ENCODE peak calls at places on chromosomes 11 and 22, in seven cellular contexts. N is astrocyte, Z is endodermal cell, C is neural crest cell, P is fibroblast of mammary gland, M is fibroblast of lung, K is GM12865. E is an unnamed sample.

GRCh38 chr11:12724301-12725046 is 50.3 kb downstream of the TEAD1 start:
- DNase-seq in N (peak), Z (peak), C (no peak), P (peak), M (peak), K (peak), E (no peak)

GRCh38 chr11:33649944-33650343 is 50.7 kb downstream of the C11orf91 start:
- DNase-seq in N (no peak), Z (no peak), C (no peak), P (no peak), M (no peak), K (no peak), E (no peak)

GRCh38 chr11:65833297-65834030 is at the start of gene SNX32:
- DNase-seq in N (peak), Z (peak), C (peak), P (peak), M (peak), K (peak), E (peak)

GRCh38 chr11:68371176-68372041 is 59.0 kb downstream of the LRP5 start:
- DNase-seq in N (peak), Z (no peak), C (no peak), P (no peak), M (peak), K (peak), E (no peak)

GRCh38 chr11:87473174-87473573 is 435.4 kb downstream of the TMEM135 start:
- DNase-seq in N (peak), Z (no peak), C (no peak), P (peak), M (peak), K (no peak), E (no peak)

GRCh38 chr11:5136246-5136645 is 1.9 kb downstream of the OR52A5 start:
- DNase-seq in N (no peak), Z (no peak), C (no peak), P (no peak), M (no peak), K (no peak), E (no peak)

GRCh38 chr11:71222318-71223080 is 29.9 kb downstream of the SHANK2 start:
- DNase-seq in N (no peak), Z (peak), C (no peak), P (no peak), M (no peak), K (no peak), E (no peak)

GRCh38 chr11:122671270-122671906 is 15.9 kb downstream of the UBASH3B start:
- DNase-seq in N (no peak), Z (no peak), C (no peak), P (peak), M (no peak), K (no peak), E (no peak)

GRCh38 chr11:13008625-13009475 is at the start of gene RASSF10:
- DNase-seq in N (peak), Z (peak), C (peak), P (no peak), M (peak), K (no peak), E (peak)

GRCh38 chr22:47032956-47033647 is 270.7 kb downstream of the TBC1D22A start:
- DNase-seq in N (no peak), Z (no peak), C (no peak), P (no peak), M (no peak), K (no peak), E (no peak)

GRCh38 chr11:102836290-102836875 is 7.0 kb downstream of the MMP3 start:
- DNase-seq in N (peak), Z (no peak), C (no peak), P (peak), M (peak), K (no peak), E (no peak)

GRCh38 chr11:111329306-111330204 is 31.2 kb downstream of the POU2AF3 start:
- DNase-seq in N (no peak), Z (no peak), C (no peak), P (no peak), M (no peak), K (no peak), E (no peak)

GRCh38 chr11:109695696-109696095 is 273.7 kb downstream of the C11orf87 start:
- DNase-seq in N (peak), Z (no peak), C (no peak), P (peak), M (peak), K (no peak), E (no peak)

GRCh38 chr22:45880091-45880651 is 96.8 kb downstream of the WNT7B start:
- DNase-seq in N (no peak), Z (peak), C (no peak), P (no peak), M (no peak), K (no peak), E (no peak)

GRCh38 chr11:117944554-117944953 is 15.4 kb upstream of the TMPRSS13 start:
- DNase-seq in N (no peak), Z (peak), C (no peak), P (no peak), M (no peak), K (peak), E (no peak)

GRCh38 chr22:20422271-20422958 is 15.2 kb downstream of the SCARF2 start:
- DNase-seq in N (peak), Z (no peak), C (no peak), P (peak), M (peak), K (no peak), E (no peak)

GRCh38 chr11:134333312-134333711 is 1.5 kb downstream of the GLB1L2 start:
- DNase-seq in N (no peak), Z (no peak), C (no peak), P (peak), M (no peak), K (no peak), E (no peak)

GRCh38 chr11:108654994-108655631 is 9.8 kb upstream of the DDX10 start:
- DNase-seq in N (peak), Z (peak), C (peak), P (peak), M (peak), K (peak), E (no peak)

GRCh38 chr11:43012606-43013005 is 299.2 kb upstream of the API5 start:
- DNase-seq in N (no peak), Z (no peak), C (no peak), P (no peak), M (no peak), K (no peak), E (no peak)

GRCh38 chr22:39087881-39088687 is 9.0 kb upstream of the APOBEC3H start:
- DNase-seq in N (no peak), Z (peak), C (peak), P (no peak), M (no peak), K (no peak), E (no peak)

GRCh38 chr11:69131644-69132300 is 24.0 kb upstream of the SMIM38 start:
- DNase-seq in N (peak), Z (peak), C (peak), P (peak), M (peak), K (peak), E (peak)

GRCh38 chr11:120136356-120136755 is 1.6 kb downstream of the TRIM29 start:
- DNase-seq in N (no peak), Z (no peak), C (no peak), P (no peak), M (no peak), K (no peak), E (no peak)

GRCh38 chr11:114915871-114916270 is 237.5 kb downstream of the NXPE2 start:
- DNase-seq in N (no peak), Z (no peak), C (no peak), P (no peak), M (no peak), K (no peak), E (no peak)
- TF ChIP-seq CTCF in N (no peak), Z (no peak), C (no peak), P (no peak), M (no peak), K (no peak), E (no peak)

DNA sequence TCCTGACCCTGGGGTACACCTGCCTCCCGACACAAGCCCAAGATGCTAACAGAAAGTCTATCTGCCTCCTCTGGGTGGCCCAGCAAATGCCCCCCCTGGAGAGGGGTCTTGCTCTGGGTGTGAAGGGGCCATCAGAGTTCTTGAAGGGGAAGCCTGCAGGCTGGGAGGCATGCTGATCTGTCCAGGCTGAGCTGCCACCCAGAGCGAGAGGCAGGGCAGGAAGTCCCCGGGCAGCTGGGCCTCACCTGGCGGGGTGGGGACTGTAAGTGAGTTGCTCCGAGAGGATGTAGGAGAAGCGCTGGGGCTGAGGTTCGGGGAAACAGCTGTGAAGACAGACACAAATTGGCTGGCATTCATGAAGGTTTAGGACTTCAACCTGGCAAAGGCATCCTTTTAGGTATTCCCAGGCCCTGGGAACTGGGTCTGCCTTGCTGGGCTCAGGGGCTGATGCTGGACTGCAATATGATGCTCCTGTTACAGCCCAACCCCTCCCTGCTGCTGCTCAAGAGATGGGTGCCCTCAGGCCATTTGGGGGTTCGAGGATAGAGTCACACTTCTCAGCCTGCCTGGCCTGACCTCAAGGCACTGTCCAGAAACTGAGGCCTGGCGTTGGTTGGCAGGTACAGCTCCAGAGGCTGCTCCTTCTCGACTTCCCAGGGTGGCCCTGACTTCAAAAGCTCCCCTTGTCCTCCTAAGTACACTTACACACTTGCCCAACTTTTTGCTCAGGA is 60.2 kb upstream of the LYVE1 start:
- DNase-seq in N (no peak), Z (no peak), C (no peak), P (no peak), M (no peak), K (peak), E (no peak)
- TF ChIP-seq CTCF in N (no peak), Z (no peak), C (no peak), P (no peak), M (no peak), K (no peak), E (no peak)

GRCh38 chr11:26285593-26285992 is 46.3 kb upstream of the ANO3 start:
- DNase-seq in N (no peak), Z (no peak), C (no peak), P (no peak), M (no peak), K (no peak), E (no peak)

GRCh38 chr11:26287067-26287518 is 44.8 kb upstream of the ANO3 start:
- DNase-seq in N (peak), Z (no peak), C (no peak), P (peak), M (peak), K (no peak), E (no peak)

GRCh38 chr11:26283852-26284421 is 48.0 kb upstream of the ANO3 start:
- DNase-seq in N (no peak), Z (no peak), C (no peak), P (peak), M (no peak), K (no peak), E (no peak)

GRCh38 chr11:26286472-26287066 is 45.4 kb upstream of the ANO3 start:
- DNase-seq in N (peak), Z (peak), C (peak), P (peak), M (peak), K (peak), E (no peak)
- TF ChIP-seq CTCF in N (peak), Z (peak), C (peak), P (peak), M (peak), K (no peak), E (peak)

GRCh38 chr11:124875943-124876817 is 10.9 kb downstream of the ROBO3 start:
- DNase-seq in N (peak), Z (peak), C (peak), P (peak), M (peak), K (peak), E (peak)
- TF ChIP-seq CTCF in N (peak), Z (peak), C (peak), P (peak), M (peak), K (peak), E (peak)

DNA sequence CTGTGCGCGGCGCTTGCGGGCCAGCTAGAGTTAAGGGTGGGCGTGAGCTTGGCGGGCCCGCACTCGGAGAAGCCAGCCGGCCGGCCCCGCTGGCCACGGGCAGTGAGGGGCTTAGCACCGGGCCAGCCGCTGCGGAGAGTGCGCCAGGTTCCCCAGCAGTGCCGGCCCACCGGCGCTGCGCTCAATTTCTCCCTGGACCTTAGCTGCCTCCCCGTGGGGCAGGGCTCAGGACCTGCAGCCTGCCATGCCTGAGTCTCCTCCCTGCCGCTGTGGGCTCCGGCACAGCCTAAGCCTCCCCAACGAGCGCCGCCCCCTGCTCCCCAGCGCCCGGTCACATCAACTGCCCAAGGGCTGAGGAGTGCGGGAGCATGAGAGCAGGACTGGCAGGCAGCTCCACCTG is 5.2 kb upstream of the PES1 start:
- DNase-seq in N (no peak), Z (peak), C (no peak), P (no peak), M (no peak), K (no peak), E (no peak)
- TF ChIP-seq CTCF in N (no peak), Z (no peak), C (no peak), P (no peak), M (no peak), K (no peak), E (no peak)

DNA sequence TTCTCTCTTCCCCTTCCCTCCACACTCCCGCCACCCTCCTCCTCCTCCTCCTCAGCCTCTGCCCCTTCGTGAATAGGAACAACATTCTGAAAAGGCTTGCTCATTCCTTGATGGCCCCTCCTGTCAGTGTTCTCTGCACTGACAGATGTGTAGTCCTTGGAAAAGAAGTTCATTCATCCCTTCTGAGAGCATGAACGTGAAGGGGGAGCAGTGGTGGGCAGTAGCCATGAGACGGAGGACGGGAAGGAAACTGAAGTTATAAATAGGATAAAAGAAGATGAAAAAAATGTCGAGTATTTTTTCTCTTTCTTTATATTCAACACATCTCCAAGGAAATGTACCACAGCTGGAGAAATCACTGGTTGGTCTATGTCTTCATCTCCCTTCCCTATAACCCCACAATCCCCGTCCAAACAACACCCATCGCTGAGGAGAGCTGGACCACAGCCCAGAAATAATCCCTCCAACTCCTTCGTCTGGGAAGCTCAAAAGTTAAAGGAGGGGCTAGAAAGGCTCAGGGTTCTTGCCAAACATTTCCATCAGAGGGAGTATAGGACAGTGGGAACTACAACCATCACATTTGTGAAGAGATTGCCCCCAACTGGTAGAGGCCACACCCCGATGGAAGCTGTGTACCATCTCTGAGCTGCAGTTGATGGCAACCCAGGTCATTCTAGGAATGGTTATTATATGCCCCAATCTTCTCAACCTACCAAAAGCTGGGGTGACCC is 33.5 kb downstream of the ETS1 start:
- DNase-seq in N (no peak), Z (no peak), C (no peak), P (peak), M (no peak), K (peak), E (no peak)
- TF ChIP-seq CTCF in N (no peak), Z (peak), C (no peak), P (peak), M (peak), K (peak), E (peak)

GRCh38 chr11:94325681-94326080 is 21.3 kb downstream of the IZUMO1R start:
- DNase-seq in N (no peak), Z (peak), C (no peak), P (peak), M (no peak), K (peak), E (peak)
- TF ChIP-seq CTCF in N (no peak), Z (peak), C (peak), P (peak), M (peak), K (peak), E (peak)

GRCh38 chr22:29307658-29308147 is 1.3 kb downstream of the GAS2L1 start:
- DNase-seq in N (no peak), Z (no peak), C (no peak), P (no peak), M (peak), K (no peak), E (peak)

GRCh38 chr22:29308148-29308790 is 1.8 kb downstream of the GAS2L1 start:
- DNase-seq in N (no peak), Z (no peak), C (no peak), P (no peak), M (no peak), K (no peak), E (peak)

GRCh38 chr22:29305836-29306174 is 645 bp upstream of the GAS2L1 start:
- DNase-seq in N (no peak), Z (no peak), C (no peak), P (no peak), M (no peak), K (no peak), E (no peak)

GRCh38 chr22:29306175-29306829 is at the start of gene GAS2L1:
- DNase-seq in N (peak), Z (peak), C (peak), P (peak), M (peak), K (peak), E (peak)

DNA sequence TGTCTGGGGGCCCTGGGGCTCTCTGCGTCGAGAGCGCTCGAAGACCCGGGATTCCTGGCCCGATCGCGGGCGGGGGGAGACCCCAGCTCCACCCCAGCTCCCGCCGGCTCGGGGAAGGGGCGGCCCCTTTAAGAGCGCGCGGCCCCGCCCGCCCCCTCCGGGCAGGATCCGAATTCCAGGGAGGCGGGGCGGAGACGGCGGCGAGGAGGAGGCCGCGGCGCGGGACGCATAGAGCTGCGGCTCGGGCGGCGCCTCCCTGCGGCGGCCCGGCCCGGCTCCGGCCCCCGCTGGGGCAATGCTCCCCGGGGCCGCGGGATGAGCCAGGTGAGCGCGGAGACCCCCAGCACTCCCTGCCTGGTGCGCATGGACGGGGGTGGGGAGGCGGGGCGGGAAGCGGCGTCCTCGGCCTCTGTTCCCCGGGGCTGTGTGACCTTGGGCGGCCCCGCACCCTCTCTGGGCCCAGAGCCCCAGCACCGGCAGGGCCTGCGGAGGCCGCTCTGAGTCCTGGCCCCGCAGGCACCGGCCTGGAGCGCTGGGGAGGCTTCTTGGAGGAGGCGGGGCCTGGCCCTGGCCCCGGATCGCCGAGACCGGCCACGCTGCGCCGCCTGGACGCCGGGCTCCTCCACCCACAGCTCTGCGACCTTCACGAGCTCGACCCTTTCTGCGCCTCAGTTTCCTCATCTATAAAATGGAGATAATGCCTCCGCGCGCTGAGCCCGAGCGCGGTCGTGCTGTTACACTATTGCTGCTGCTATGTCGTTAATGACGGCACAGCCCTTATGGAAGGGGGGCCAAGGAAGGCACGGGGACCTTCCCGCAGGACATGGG is 594 bp downstream of the GAS2L1 start:
- DNase-seq in N (no peak), Z (peak), C (peak), P (peak), M (peak), K (no peak), E (peak)
- TF ChIP-seq CTCF in N (no peak), Z (no peak), C (peak), P (no peak), M (no peak), K (no peak), E (peak)

DNA sequence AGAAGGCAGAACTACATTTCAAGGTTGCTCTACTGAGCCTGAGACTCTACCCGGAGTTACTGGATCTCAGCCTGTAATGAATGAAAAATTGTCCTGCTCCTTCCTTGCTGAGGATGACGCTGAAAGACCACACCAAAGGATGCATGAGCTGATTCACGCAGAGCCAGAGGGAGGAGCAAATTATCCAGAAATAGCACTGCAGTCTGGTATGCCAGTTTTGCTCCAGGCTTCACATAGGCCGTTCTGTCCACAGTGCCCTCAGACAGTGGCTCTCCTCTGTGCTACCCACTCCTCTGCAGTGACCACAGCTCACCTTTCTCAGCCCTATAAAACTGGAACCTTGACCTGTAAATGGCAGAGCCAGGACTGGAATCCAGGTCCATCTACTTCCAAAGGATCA is 79.3 kb upstream of the GALNT18 start:
- DNase-seq in N (peak), Z (no peak), C (no peak), P (peak), M (peak), K (no peak), E (no peak)
- TF ChIP-seq CTCF in N (no peak), Z (no peak), C (no peak), P (peak), M (no peak), K (no peak), E (no peak)